ENCODE peak calls at places on chromosomes 12 and 14, in six cellular contexts. One of them, this sample, is unnamed.
A peak's percentile ranks its signal among the peaks of the same experiment; 100 is the strongest.

GRCh38 chr14:71588576-71589215 is 343.5 kb upstream of the RGS6 start:
- DNase-seq in fibroblast of the aortic adventitia: no peak
- DNase-seq in GM06990: no peak
- DNase-seq in epithelial cell of esophagus: no peak
- DNase-seq in thoracic aorta: no peak
- DNase-seq in psoas muscle: no peak
- DNase-seq in this sample: no peak

GRCh38 chr12:87793134-87793533 is 236.1 kb downstream of the C12orf50 start:
- DNase-seq in GM06990: no peak
- DNase-seq in epithelial cell of esophagus: no peak
- DNase-seq in psoas muscle: no peak
- DNase-seq in thoracic aorta: no peak
- DNase-seq in fibroblast of the aortic adventitia: peak; percentile 56
- DNase-seq in this sample: no peak

GRCh38 chr14:63759454-63759853 is 31.6 kb upstream of the SGPP1 start:
- DNase-seq in psoas muscle: no peak
- DNase-seq in fibroblast of the aortic adventitia: peak; percentile 35
- DNase-seq in GM06990: no peak
- DNase-seq in epithelial cell of esophagus: no peak
- DNase-seq in thoracic aorta: no peak
- DNase-seq in this sample: no peak

GRCh38 chr12:2263921-2264320 is 211.1 kb downstream of the CACNA1C start:
- DNase-seq in psoas muscle: no peak
- DNase-seq in GM06990: no peak
- DNase-seq in fibroblast of the aortic adventitia: no peak
- DNase-seq in thoracic aorta: no peak
- DNase-seq in epithelial cell of esophagus: no peak
- DNase-seq in this sample: no peak

GRCh38 chr12:79652521-79652920 is 38.2 kb downstream of the PAWR start:
- DNase-seq in GM06990: no peak
- DNase-seq in thoracic aorta: no peak
- DNase-seq in psoas muscle: no peak
- DNase-seq in fibroblast of the aortic adventitia: no peak
- DNase-seq in epithelial cell of esophagus: no peak
- DNase-seq in this sample: no peak

GRCh38 chr12:122830517-122831214 is 4.6 kb upstream of the HIP1R start:
- DNase-seq in GM06990: no peak
- DNase-seq in psoas muscle: no peak
- DNase-seq in fibroblast of the aortic adventitia: peak; percentile 88
- DNase-seq in thoracic aorta: no peak
- DNase-seq in epithelial cell of esophagus: peak; percentile 99
- DNase-seq in this sample: no peak

GRCh38 chr12:51887476-51888315 is at the start of gene ANKRD33:
- DNase-seq in thoracic aorta: no peak
- DNase-seq in epithelial cell of esophagus: peak; percentile 27
- DNase-seq in GM06990: no peak
- DNase-seq in psoas muscle: peak; percentile 72
- DNase-seq in fibroblast of the aortic adventitia: no peak
- DNase-seq in this sample: no peak

GRCh38 chr12:31736472-31736871 is 7.7 kb upstream of the AMN1 start:
- DNase-seq in epithelial cell of esophagus: peak; percentile 91
- DNase-seq in GM06990: no peak
- DNase-seq in fibroblast of the aortic adventitia: peak; percentile 86
- DNase-seq in thoracic aorta: no peak
- DNase-seq in psoas muscle: no peak
- DNase-seq in this sample: no peak

GRCh38 chr14:37457334-37457733 is 137.7 kb downstream of the FOXA1 start:
- DNase-seq in psoas muscle: no peak
- DNase-seq in thoracic aorta: no peak
- DNase-seq in fibroblast of the aortic adventitia: no peak
- DNase-seq in epithelial cell of esophagus: peak; percentile 59
- DNase-seq in GM06990: no peak
- DNase-seq in this sample: no peak

GRCh38 chr12:83036847-83037246 is 350.1 kb downstream of the TMTC2 start:
- DNase-seq in fibroblast of the aortic adventitia: no peak
- DNase-seq in psoas muscle: no peak
- DNase-seq in thoracic aorta: no peak
- DNase-seq in epithelial cell of esophagus: no peak
- DNase-seq in GM06990: no peak
- DNase-seq in this sample: no peak

GRCh38 chr12:11658796-11659195 is 9.3 kb downstream of the ETV6 start:
- DNase-seq in thoracic aorta: no peak
- DNase-seq in fibroblast of the aortic adventitia: peak; percentile 59
- DNase-seq in psoas muscle: no peak
- DNase-seq in GM06990: no peak
- DNase-seq in epithelial cell of esophagus: peak; percentile 56
- DNase-seq in this sample: no peak

GRCh38 chr12:103273645-103274044 is 222.1 kb downstream of the C12orf42 start:
- DNase-seq in thoracic aorta: no peak
- DNase-seq in fibroblast of the aortic adventitia: no peak
- DNase-seq in psoas muscle: no peak
- DNase-seq in GM06990: no peak
- DNase-seq in epithelial cell of esophagus: peak; percentile 57
- DNase-seq in this sample: no peak

GRCh38 chr14:90781344-90781761 is 34.9 kb downstream of the TTC7B start:
- DNase-seq in epithelial cell of esophagus: peak; percentile 88
- DNase-seq in psoas muscle: no peak
- DNase-seq in fibroblast of the aortic adventitia: peak; percentile 66
- DNase-seq in GM06990: no peak
- DNase-seq in thoracic aorta: no peak
- DNase-seq in this sample: no peak

GRCh38 chr12:55728932-55729591 is at the start of gene CD63:
- DNase-seq in psoas muscle: peak; percentile 96
- DNase-seq in fibroblast of the aortic adventitia: peak; percentile 84
- DNase-seq in GM06990: peak; percentile 82
- DNase-seq in thoracic aorta: no peak
- DNase-seq in epithelial cell of esophagus: peak; percentile 76
- DNase-seq in this sample: no peak

GRCh38 chr12:67222302-67222701 is 46.9 kb upstream of the CAND1 start:
- DNase-seq in GM06990: no peak
- DNase-seq in psoas muscle: no peak
- DNase-seq in epithelial cell of esophagus: peak; percentile 55
- DNase-seq in fibroblast of the aortic adventitia: peak; percentile 7
- DNase-seq in thoracic aorta: no peak
- DNase-seq in this sample: no peak

GRCh38 chr12:94100990-94101901 is 47.1 kb upstream of the PLXNC1 start:
- DNase-seq in GM06990: peak; percentile 70
- DNase-seq in thoracic aorta: no peak
- DNase-seq in psoas muscle: peak; percentile 86
- DNase-seq in fibroblast of the aortic adventitia: peak; percentile 67
- DNase-seq in epithelial cell of esophagus: peak; percentile 66
- DNase-seq in this sample: peak; percentile 31

GRCh38 chr14:95875831-95876768 is 532 bp upstream of the TUNAR start:
- DNase-seq in fibroblast of the aortic adventitia: no peak
- DNase-seq in epithelial cell of esophagus: no peak
- DNase-seq in thoracic aorta: no peak
- DNase-seq in psoas muscle: no peak
- DNase-seq in GM06990: no peak
- DNase-seq in this sample: no peak

GRCh38 chr12:51953925-51954324 is 2.4 kb downstream of the ACVR1B start:
- DNase-seq in GM06990: no peak
- DNase-seq in thoracic aorta: no peak
- DNase-seq in psoas muscle: no peak
- DNase-seq in epithelial cell of esophagus: no peak
- DNase-seq in fibroblast of the aortic adventitia: no peak
- DNase-seq in this sample: no peak

GRCh38 chr12:47808049-47808448 is 11.7 kb downstream of the HDAC7 start:
- DNase-seq in thoracic aorta: no peak
- DNase-seq in epithelial cell of esophagus: no peak
- DNase-seq in fibroblast of the aortic adventitia: no peak
- DNase-seq in psoas muscle: peak; percentile 75
- DNase-seq in GM06990: peak; percentile 69
- DNase-seq in this sample: no peak

GRCh38 chr12:40957417-40957816 is 230.7 kb upstream of the PDZRN4 start:
- DNase-seq in thoracic aorta: no peak
- DNase-seq in GM06990: no peak
- DNase-seq in fibroblast of the aortic adventitia: no peak
- DNase-seq in epithelial cell of esophagus: no peak
- DNase-seq in psoas muscle: no peak
- DNase-seq in this sample: no peak

DNA sequence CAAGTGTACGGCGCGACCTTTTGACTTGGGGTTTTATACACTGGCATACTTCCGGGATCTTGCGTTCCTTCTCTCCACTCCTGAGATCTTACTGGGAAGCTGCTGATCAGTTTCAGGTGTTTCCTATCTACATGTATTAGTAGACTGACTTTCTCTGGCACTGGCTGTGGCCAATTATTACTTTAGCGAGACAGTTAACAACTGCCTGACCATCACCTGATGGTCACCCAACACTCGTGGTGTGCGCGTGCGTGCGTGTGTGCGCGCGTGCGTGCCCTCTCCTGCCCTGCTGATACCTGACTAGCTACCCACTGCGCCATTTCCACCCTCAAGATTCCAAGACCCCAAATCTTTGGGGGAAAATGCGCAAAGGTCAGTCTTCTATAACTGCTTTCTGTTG is 249.9 kb downstream of the AEBP2 start:
- DNase-seq in psoas muscle: no peak
- DNase-seq in GM06990: no peak
- DNase-seq in epithelial cell of esophagus: no peak
- DNase-seq in fibroblast of the aortic adventitia: no peak
- DNase-seq in thoracic aorta: no peak
- DNase-seq in this sample: no peak
- H3K4me3 ChIP-seq in psoas muscle: no peak overlapping the region
- H3K4me3 ChIP-seq in GM06990: no peak overlapping the region
- H3K4me3 ChIP-seq in epithelial cell of esophagus: no peak overlapping the region
- H3K4me3 ChIP-seq in fibroblast of the aortic adventitia: no peak overlapping the region
- H3K4me3 ChIP-seq in thoracic aorta: no peak overlapping the region
- H3K4me3 ChIP-seq in this sample: no peak overlapping the region

DNA sequence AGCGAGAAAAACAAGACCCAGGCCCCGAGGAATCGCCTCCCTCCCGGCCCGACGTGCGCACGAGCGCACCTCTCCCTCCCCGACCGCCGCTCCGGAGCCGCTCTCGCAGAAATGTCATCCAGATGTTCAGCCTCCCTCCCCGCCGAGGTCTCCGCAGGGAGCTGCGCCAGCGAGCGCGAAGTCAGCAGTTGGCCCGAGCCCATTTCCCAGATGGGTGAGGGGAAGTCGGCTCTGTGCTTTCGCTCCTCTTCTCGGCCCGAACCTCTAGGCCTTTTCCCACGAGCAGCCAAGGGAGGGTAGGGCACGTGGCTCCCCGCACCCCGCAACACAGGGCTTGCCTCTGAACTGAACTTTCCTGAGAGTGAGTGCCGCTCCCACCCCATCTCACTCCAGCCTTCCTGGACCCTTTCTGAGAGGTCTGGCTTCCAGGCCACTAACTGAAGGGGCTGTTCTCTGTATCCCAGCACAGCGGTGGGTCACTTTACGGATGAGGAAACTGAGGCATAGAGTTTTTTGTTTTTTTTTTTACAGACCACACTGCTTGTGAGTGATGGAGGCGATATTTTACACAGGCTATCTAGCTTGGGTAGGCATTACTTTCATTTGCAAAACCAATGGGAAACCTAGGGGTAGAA is 1.0 kb upstream of the TGFB3 start:
- DNase-seq in thoracic aorta: no peak
- DNase-seq in epithelial cell of esophagus: peak; percentile 33
- DNase-seq in psoas muscle: peak; percentile 84
- DNase-seq in GM06990: peak; percentile 46
- DNase-seq in fibroblast of the aortic adventitia: peak; percentile 73
- DNase-seq in this sample: no peak
- TF ChIP-seq CTCF in thoracic aorta: no peak
- TF ChIP-seq CTCF in epithelial cell of esophagus: no peak
- TF ChIP-seq CTCF in psoas muscle: no peak
- TF ChIP-seq CTCF in GM06990: no peak
- TF ChIP-seq CTCF in fibroblast of the aortic adventitia: no peak
- TF ChIP-seq CTCF in this sample: no peak

DNA sequence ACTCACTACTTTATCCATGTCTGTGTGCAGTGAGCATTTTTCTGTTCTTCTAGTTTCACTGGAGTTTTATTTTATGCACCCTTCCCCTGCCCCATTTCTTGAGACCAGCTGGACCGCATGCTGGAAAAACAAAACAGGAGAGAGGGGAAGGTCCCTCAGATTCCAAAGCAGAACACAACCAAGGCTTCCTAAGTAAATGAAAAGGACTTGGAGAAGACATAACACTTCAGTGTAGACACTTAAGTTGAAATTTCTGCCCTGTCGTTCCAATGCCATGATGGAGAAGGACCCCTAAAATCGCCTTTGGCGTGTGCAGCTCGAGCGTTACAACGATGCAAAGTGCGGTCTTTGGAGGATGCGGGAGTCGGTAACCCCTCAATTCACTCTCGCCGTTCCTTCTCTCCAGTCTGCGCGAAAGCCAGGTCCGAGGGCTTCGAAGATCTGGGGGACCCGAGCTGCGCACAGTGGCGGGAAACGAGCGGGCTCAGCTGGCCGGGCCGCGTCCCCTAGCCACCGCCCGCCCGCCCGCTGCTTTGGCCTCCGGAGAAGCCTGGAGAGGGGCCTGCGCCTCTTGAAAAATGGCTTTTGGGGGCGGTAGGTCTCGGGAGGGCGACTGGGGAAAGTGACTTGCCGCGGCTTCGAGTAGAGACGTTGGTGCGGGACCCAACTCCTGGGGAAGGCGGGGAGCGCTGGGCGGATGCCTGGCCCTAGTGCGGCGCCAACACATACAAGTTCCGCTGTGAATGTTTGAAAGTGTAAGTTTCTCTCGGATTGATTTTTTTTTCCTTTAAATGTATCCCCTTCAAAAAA is 11.2 kb upstream of the HOXC13 start:
- DNase-seq in epithelial cell of esophagus: no peak
- DNase-seq in fibroblast of the aortic adventitia: no peak
- DNase-seq in GM06990: no peak
- DNase-seq in psoas muscle: peak; percentile 46
- DNase-seq in thoracic aorta: no peak
- DNase-seq in this sample: no peak
- H3K4me3 ChIP-seq in epithelial cell of esophagus: no peak overlapping the region
- H3K4me3 ChIP-seq in fibroblast of the aortic adventitia: no peak overlapping the region
- H3K4me3 ChIP-seq in GM06990: no peak overlapping the region
- H3K4me3 ChIP-seq in psoas muscle: no peak overlapping the region
- H3K4me3 ChIP-seq in thoracic aorta: no peak overlapping the region
- H3K4me3 ChIP-seq in this sample: no peak overlapping the region

GRCh38 chr12:8948711-8949524 is 527 bp downstream of the M6PR start:
- DNase-seq in fibroblast of the aortic adventitia: peak; percentile 36
- DNase-seq in thoracic aorta: no peak
- DNase-seq in psoas muscle: no peak
- DNase-seq in epithelial cell of esophagus: peak; percentile 70
- DNase-seq in GM06990: no peak
- DNase-seq in this sample: no peak

GRCh38 chr12:8951744-8952143 is 2.3 kb upstream of the M6PR start:
- DNase-seq in psoas muscle: no peak
- DNase-seq in fibroblast of the aortic adventitia: no peak
- DNase-seq in GM06990: no peak
- DNase-seq in epithelial cell of esophagus: no peak
- DNase-seq in thoracic aorta: no peak
- DNase-seq in this sample: no peak

GRCh38 chr12:8950702-8951478 is 1.4 kb upstream of the M6PR start:
- DNase-seq in epithelial cell of esophagus: no peak
- DNase-seq in fibroblast of the aortic adventitia: no peak
- DNase-seq in psoas muscle: no peak
- DNase-seq in GM06990: no peak
- DNase-seq in thoracic aorta: no peak
- DNase-seq in this sample: no peak

GRCh38 chr12:8949525-8950286 is at the start of gene M6PR:
- DNase-seq in epithelial cell of esophagus: peak; percentile 94
- DNase-seq in psoas muscle: peak; percentile 97
- DNase-seq in fibroblast of the aortic adventitia: peak; percentile 95
- DNase-seq in GM06990: peak; percentile 98
- DNase-seq in thoracic aorta: peak; percentile 80
- DNase-seq in this sample: peak; percentile 89

GRCh38 chr12:8950287-8950574 is 786 bp upstream of the M6PR start:
- DNase-seq in fibroblast of the aortic adventitia: no peak
- DNase-seq in psoas muscle: no peak
- DNase-seq in thoracic aorta: no peak
- DNase-seq in GM06990: no peak
- DNase-seq in epithelial cell of esophagus: no peak
- DNase-seq in this sample: no peak
- TF ChIP-seq CTCF in fibroblast of the aortic adventitia: no peak
- TF ChIP-seq CTCF in psoas muscle: no peak
- TF ChIP-seq CTCF in thoracic aorta: no peak
- TF ChIP-seq CTCF in GM06990: no peak
- TF ChIP-seq CTCF in epithelial cell of esophagus: no peak
- TF ChIP-seq CTCF in this sample: no peak